ENCODE peak calls at places on chromosomes 4 and X, in seven cellular contexts. G is upper lobe of left lung, R is GM23248, O is aorta, L is ascending aorta, K is ovary, Z is HL-60. J is an unnamed sample.

GRCh38 chr4:128225148-128225547 is 62.5 kb downstream of the PGRMC2 start:
- DNase-seq in G (no peak), R (peak; percentile 57), O (no peak), L (no peak), K (no peak), Z (no peak), J (no peak)

GRCh38 chr4:102678695-102679335 is 82.0 kb downstream of the MANBA start:
- DNase-seq in G (no peak), R (no peak), O (no peak), L (no peak), K (no peak), Z (no peak), J (no peak)

GRCh38 chr4:170014359-170015008 is 11.7 kb downstream of the MFAP3L start:
- DNase-seq in G (no peak), R (peak; percentile 62), O (no peak), L (no peak), K (peak; percentile 56), Z (no peak), J (no peak)

GRCh38 chrX:119008122-119008744 is 33.8 kb downstream of the LONRF3 start:
- DNase-seq in G (no peak), R (peak; percentile 46), O (no peak), L (no peak), K (no peak), Z (peak; percentile 13), J (no peak)

GRCh38 chr4:7820031-7820825 is 119.4 kb downstream of the AFAP1 start:
- DNase-seq in G (no peak), R (peak; percentile 63), O (no peak), L (no peak), K (no peak), Z (no peak), J (no peak)

GRCh38 chrX:153318811-153319210 is 2.8 kb downstream of the PNMA6F start:
- DNase-seq in G (no peak), R (no peak), O (no peak), L (no peak), K (no peak), Z (no peak), J (no peak)

GRCh38 chrX:19739683-19740082 is 147.7 kb downstream of the SH3KBP1 start:
- DNase-seq in G (no peak), R (peak; percentile 82), O (peak; percentile 69), L (no peak), K (peak; percentile 50), Z (peak; percentile 64), J (no peak)

GRCh38 chr4:15958562-15958961 is 4.4 kb downstream of the FGFBP2 start:
- DNase-seq in G (no peak), R (no peak), O (no peak), L (no peak), K (no peak), Z (no peak), J (no peak)

GRCh38 chr4:38723726-38724506 is 58.9 kb downstream of the TLR10 start:
- DNase-seq in G (no peak), R (peak; percentile 13), O (no peak), L (no peak), K (no peak), Z (no peak), J (no peak)

GRCh38 chr4:94352996-94353395 is 10.4 kb upstream of the HPGDS start:
- DNase-seq in G (no peak), R (peak; percentile 3), O (no peak), L (no peak), K (no peak), Z (no peak), J (no peak)

DNA sequence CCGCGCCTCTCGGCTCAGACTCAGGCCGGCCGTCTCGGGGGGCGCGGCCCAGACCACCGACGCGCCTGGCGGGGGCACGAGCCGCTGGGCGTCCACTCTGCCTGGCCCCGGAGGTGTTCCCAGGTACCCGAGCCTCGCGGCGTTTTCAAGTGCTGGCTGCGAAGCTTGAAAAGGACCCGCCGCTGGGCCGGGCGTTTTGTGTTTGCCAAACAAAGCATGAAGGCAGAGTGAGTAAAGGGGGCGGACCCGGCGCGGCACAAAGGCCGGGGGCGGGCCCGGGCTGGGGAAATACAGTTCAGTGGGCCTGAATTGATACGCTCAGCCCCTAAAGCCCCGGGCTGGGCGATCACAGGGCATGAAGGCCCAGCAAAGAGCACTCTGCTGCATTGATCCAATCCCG is 65.4 kb downstream of the SOX3 start:
- DNase-seq in G (peak; percentile 39), R (peak; percentile 21), O (no peak), L (no peak), K (no peak), Z (no peak), J (no peak)
- H3K27me3 ChIP-seq in G (no peaks in the 10 kb centered on the region), R (no peaks in the 10 kb centered on the region), O (no peaks in the 10 kb centered on the region), L (no peaks in the 10 kb centered on the region), K (no peaks in the 10 kb centered on the region), Z (no peaks in the 10 kb centered on the region), J (peaks cover 8% of the 10 kb centered on the region)

GRCh38 chr4:173337463-173337862 is 3.3 kb upstream of the HMGB2 start:
- DNase-seq in G (no peak), R (peak; percentile 16), O (no peak), L (no peak), K (no peak), Z (no peak), J (no peak)
- H3K4me3 ChIP-seq in G (no peak overlapping the region), R (no peak overlapping the region), O (no peak overlapping the region), L (no peak overlapping the region), K (no peak overlapping the region), Z (no peak overlapping the region), J (no peak overlapping the region)

GRCh38 chr4:1169171-1169671 is 3.2 kb downstream of the SPON2 start:
- DNase-seq in G (peak; percentile 59), R (no peak), O (no peak), L (no peak), K (no peak), Z (no peak), J (no peak)
- H3K27me3 ChIP-seq in G (peaks cover 9% of the 10 kb centered on the region), R (peaks cover 10% of the 10 kb centered on the region), O (no peaks in the 10 kb centered on the region), L (peaks cover 22% of the 10 kb centered on the region), K (no peaks in the 10 kb centered on the region), Z (peaks cover 18% of the 10 kb centered on the region), J (no peaks in the 10 kb centered on the region)

GRCh38 chr4:139018501-139018900 is 2.9 kb downstream of the NOCT start:
- DNase-seq in G (no peak), R (peak; percentile 65), O (no peak), L (no peak), K (no peak), Z (no peak), J (no peak)

GRCh38 chr4:139015269-139015947 is at the start of gene NOCT:
- DNase-seq in G (peak; percentile 96), R (peak; percentile 98), O (peak; percentile 93), L (peak; percentile 67), K (peak; percentile 88), Z (peak; percentile 90), J (peak; percentile 45)

GRCh38 chr4:139015948-139016451 is 419 bp downstream of the NOCT start:
- DNase-seq in G (peak; percentile 92), R (peak; percentile 61), O (peak; percentile 56), L (no peak), K (peak; percentile 59), Z (peak; percentile 48), J (no peak)

GRCh38 chr4:139018971-139019758 is 3.6 kb downstream of the NOCT start:
- DNase-seq in G (no peak), R (peak; percentile 66), O (no peak), L (no peak), K (no peak), Z (no peak), J (no peak)

DNA sequence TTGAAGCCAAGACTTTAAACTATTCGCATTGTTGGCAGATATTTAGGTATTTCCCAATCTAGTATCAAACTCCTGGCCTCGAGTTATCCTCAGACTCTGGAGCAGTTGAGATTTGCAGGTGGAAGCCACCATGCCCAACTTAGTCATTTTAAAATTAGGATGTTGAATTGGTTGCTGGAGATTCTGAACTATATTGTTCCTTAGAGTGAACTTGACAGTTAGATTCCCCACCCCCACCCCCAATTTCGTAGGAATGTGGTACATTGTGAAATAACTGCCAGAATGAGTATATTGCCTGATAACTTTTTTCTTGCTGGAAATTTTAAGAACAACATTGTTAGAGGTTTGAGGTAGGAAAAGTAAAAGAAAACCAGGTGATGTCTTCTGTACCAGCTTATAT is 2.3 kb downstream of the NOCT start:
- DNase-seq in G (no peak), R (peak; percentile 31), O (no peak), L (no peak), K (no peak), Z (no peak), J (no peak)
- H3K4me3 ChIP-seq in G (no peak overlapping the region), R (peak overlapping the region; percentile 28), O (no peak overlapping the region), L (no peak overlapping the region), K (no peak overlapping the region), Z (peak overlapping the region; percentile 59), J (no peak overlapping the region)

J was measured in esophagus squamous epithelium.